ENCODE peak calls at places on chromosomes 3 and 15, in six cellular contexts. D, P, L, V, B and U are unnamed samples.

GRCh38 chr3:54056521-54056920 is 65.8 kb upstream of the CACNA2D3 start:
- DNase-seq in D (no peak), P (no peak), L (no peak), V (no peak), B (no peak), U (no peak)

GRCh38 chr3:187130346-187131066 is 8.8 kb downstream of the RPL39L start:
- DNase-seq in D (no peak), P (no peak), L (no peak), V (no peak), B (no peak), U (no peak)

GRCh38 chr3:97815149-97815917 is 6.5 kb upstream of the CRYBG3 start:
- DNase-seq in D (no peak), P (no peak), L (no peak), V (no peak), B (no peak), U (no peak)

GRCh38 chr15:64599226-64599625 is 138.8 kb downstream of the ZNF609 start:
- DNase-seq in D (no peak), P (no peak), L (no peak), V (no peak), B (no peak), U (no peak)

GRCh38 chr3:9794400-9794799 is 1.5 kb downstream of the ARPC4 start:
- DNase-seq in D (no peak), P (no peak), L (no peak), V (no peak), B (no peak), U (no peak)

GRCh38 chr3:109804697-109805096 is 467.4 kb upstream of the DPPA4 start:
- DNase-seq in D (peak; percentile 84), P (no peak), L (no peak), V (no peak), B (no peak), U (no peak)

GRCh38 chr3:39907981-39908380 is 98.6 kb downstream of the MYRIP start:
- DNase-seq in D (no peak), P (no peak), L (no peak), V (no peak), B (no peak), U (no peak)

GRCh38 chr3:4047343-4047742 is 248.1 kb downstream of the LRRN1 start:
- DNase-seq in D (no peak), P (no peak), L (no peak), V (no peak), B (no peak), U (no peak)

GRCh38 chr15:83928878-83929418 is 275.0 kb downstream of the ADAMTSL3 start:
- DNase-seq in D (no peak), P (peak; percentile 29), L (no peak), V (no peak), B (no peak), U (no peak)

GRCh38 chr15:29925227-29926082 is 103.2 kb upstream of the TJP1 start:
- DNase-seq in D (peak; percentile 71), P (peak; percentile 57), L (peak; percentile 72), V (no peak), B (peak; percentile 79), U (peak; percentile 74)

GRCh38 chr3:176855901-176856486 is 341.3 kb downstream of the TBL1XR1 start:
- DNase-seq in D (no peak), P (no peak), L (no peak), V (no peak), B (no peak), U (no peak)

GRCh38 chr3:12193485-12194165 is 34.9 kb upstream of the TIMP4 start:
- DNase-seq in D (peak; percentile 90), P (peak; percentile 52), L (peak; percentile 36), V (peak; percentile 75), B (no peak), U (no peak)

GRCh38 chr15:66089049-66089448 is 164.5 kb downstream of the MEGF11 start:
- DNase-seq in D (no peak), P (no peak), L (no peak), V (no peak), B (no peak), U (no peak)

GRCh38 chr3:183369626-183370025 is 58.8 kb downstream of the MCF2L2 start:
- DNase-seq in D (no peak), P (no peak), L (no peak), V (no peak), B (no peak), U (no peak)

GRCh38 chr3:187807086-187807862 is 62.0 kb upstream of the BCL6 start:
- DNase-seq in D (no peak), P (no peak), L (no peak), V (no peak), B (no peak), U (no peak)

GRCh38 chr3:175325440-175325839 is 466.3 kb downstream of the NAALADL2 start:
- DNase-seq in D (no peak), P (no peak), L (no peak), V (no peak), B (no peak), U (no peak)

GRCh38 chr3:63986147-63986546 is 37.1 kb downstream of the PSMD6 start:
- DNase-seq in D (no peak), P (no peak), L (no peak), V (no peak), B (no peak), U (no peak)

GRCh38 chr3:65153850-65154512 is 466.2 kb upstream of the ADAMTS9 start:
- DNase-seq in D (no peak), P (no peak), L (no peak), V (no peak), B (peak; percentile 43), U (peak; percentile 80)

GRCh38 chr15:52483712-52484111 is 45.0 kb downstream of the MYO5A start:
- DNase-seq in D (no peak), P (no peak), L (no peak), V (no peak), B (no peak), U (no peak)

GRCh38 chr3:12638105-12638504 is 25.8 kb downstream of the RAF1 start:
- DNase-seq in D (no peak), P (no peak), L (peak; percentile 3), V (no peak), B (no peak), U (no peak)

GRCh38 chr3:38038447-38038911 is 529 bp upstream of the DLEC1 start:
- DNase-seq in D (no peak), P (no peak), L (no peak), V (no peak), B (no peak), U (no peak)

GRCh38 chr3:159929181-159929893 is 59.3 kb upstream of the IL12A start:
- DNase-seq in D (no peak), P (peak; percentile 80), L (peak; percentile 8), V (no peak), B (no peak), U (no peak)

GRCh38 chr15:36614016-36614415 is 34.6 kb downstream of the CDIN1 start:
- DNase-seq in D (no peak), P (peak; percentile 7), L (no peak), V (no peak), B (no peak), U (no peak)

GRCh38 chr3:197611255-197611654 is 55.5 kb upstream of the BDH1 start:
- DNase-seq in D (no peak), P (no peak), L (no peak), V (no peak), B (no peak), U (no peak)

GRCh38 chr3:197615430-197615829 is 59.7 kb upstream of the BDH1 start:
- DNase-seq in D (no peak), P (no peak), L (no peak), V (no peak), B (no peak), U (no peak)

GRCh38 chr3:197613187-197613586 is 57.4 kb upstream of the BDH1 start:
- DNase-seq in D (no peak), P (no peak), L (no peak), V (no peak), B (no peak), U (no peak)
- TF ChIP-seq ZNF274 in D (no peak), P (no peak), L (no peak), V (no peak), B (no peak), U (no peak)

GRCh38 chr15:74295800-74296199 is 59.7 kb downstream of the CCDC33 start:
- DNase-seq in D (no peak), P (no peak), L (peak; percentile 43), V (no peak), B (no peak), U (no peak)
- TF ChIP-seq ZNF274 in D (no peak), P (no peak), L (no peak), V (no peak), B (no peak), U (no peak)

GRCh38 chr15:39830166-39830565 is 47.5 kb upstream of the FSIP1 start:
- DNase-seq in D (no peak), P (no peak), L (no peak), V (no peak), B (no peak), U (no peak)

GRCh38 chr15:39834256-39834655 is 51.6 kb upstream of the FSIP1 start:
- DNase-seq in D (no peak), P (no peak), L (no peak), V (no peak), B (no peak), U (no peak)

GRCh38 chr15:39833515-39833981 is 50.9 kb upstream of the FSIP1 start:
- DNase-seq in D (no peak), P (no peak), L (no peak), V (no peak), B (no peak), U (no peak)

GRCh38 chr15:39823634-39824033 is 41.0 kb upstream of the FSIP1 start:
- DNase-seq in D (no peak), P (no peak), L (no peak), V (no peak), B (no peak), U (no peak)

DNA sequence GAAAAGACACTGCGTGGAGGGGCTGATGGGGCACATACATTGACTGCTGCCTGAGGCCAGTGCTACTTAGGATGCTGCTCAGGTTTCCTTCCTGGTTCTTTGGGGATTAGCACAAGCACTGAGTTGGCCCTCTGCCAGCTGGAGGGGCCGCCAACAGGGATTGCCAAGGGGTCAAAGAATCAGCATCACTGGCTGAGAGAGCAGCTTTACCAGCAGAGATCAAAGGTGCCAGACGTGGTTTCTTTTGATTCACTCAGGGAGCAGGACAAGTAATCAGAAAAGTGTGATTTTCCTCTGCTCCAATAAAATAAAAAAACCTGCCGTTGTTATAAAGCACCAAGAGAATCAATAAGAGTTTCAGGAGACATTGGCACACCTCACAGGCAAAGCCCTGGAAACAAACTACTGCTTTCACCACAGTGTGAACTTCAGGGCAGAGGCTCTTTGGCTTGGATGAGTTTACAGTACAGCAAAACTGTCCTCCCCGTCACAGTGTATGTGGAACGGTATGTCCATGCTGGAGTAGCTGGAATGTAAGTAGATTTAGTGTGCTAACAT is 45.8 kb upstream of the FSIP1 start:
- DNase-seq in D (no peak), P (no peak), L (no peak), V (no peak), B (no peak), U (no peak)
- TF ChIP-seq ZNF274 in D (no peak), P (no peak), L (no peak), V (no peak), B (no peak), U (no peak)

DNA sequence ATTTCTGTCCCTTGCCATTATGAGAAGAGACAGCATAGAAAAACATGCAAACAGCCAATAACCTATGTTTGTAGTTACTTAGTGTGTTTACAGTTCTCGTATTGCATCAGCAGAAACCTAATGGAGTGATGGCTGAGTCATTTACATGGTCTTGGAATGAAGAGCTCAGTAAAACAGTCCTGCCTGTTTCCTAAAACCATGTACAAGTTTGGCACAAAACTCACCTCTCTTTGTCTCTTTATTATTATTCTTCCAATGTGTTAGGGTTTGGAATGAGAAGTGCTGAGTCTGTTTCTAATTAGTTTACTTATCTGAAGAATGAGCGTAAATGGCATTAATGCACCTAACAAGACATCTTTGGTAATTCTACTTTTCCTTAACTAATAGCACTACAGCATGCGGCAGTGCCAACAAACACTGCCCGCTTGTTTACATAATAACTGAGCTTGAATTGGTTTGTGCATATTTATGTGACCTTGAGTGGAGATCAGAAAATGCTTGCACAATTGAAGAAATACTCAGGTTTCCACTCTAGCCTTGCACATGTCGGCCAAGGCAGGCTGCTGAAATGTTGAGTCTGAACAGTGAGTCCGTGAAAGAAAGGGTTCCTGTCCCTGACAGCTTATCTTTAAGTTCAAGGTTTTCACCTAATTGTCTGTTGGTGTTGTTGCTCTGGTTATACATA is 385.4 kb upstream of the SEMA6D start:
- DNase-seq in D (no peak), P (no peak), L (no peak), V (no peak), B (no peak), U (no peak)
- TF ChIP-seq ZNF274 in D (no peak), P (no peak), L (no peak), V (no peak), B (no peak), U (no peak)